ENCODE peak calls at places on chromosome 19, in nine cellular contexts. E, O, V, R, J, L, K, X and H are unnamed samples.

GRCh38 chr19:13066933-13067831 is 35.5 kb downstream of the LYL1 start:
- DNase-seq in X (no peak), R (no peak), K (no peak), E (no peak), V (no peak), O (no peak), L (no peak), J (no peak), H (no peak)

GRCh38 chr19:40326201-40326600 is 22.0 kb downstream of the C19orf47 start:
- DNase-seq in J (no peak), V (no peak), X (no peak), O (no peak), E (no peak), K (no peak), L (no peak), R (no peak), H (no peak)

GRCh38 chr19:47190167-47190727 is 40.8 kb downstream of the BBC3 start:
- DNase-seq in V (peak), O (peak), L (no peak), X (peak), R (peak), E (peak), J (peak), K (no peak), H (peak)

GRCh38 chr19:41940443-41941409 is 12.5 kb upstream of the ERFL start:
- DNase-seq in E (no peak), R (no peak), X (no peak), O (no peak), J (no peak), V (no peak), K (no peak), L (no peak), H (no peak)

GRCh38 chr19:9406798-9407352 is 28.5 kb downstream of the ZNF266 start:
- DNase-seq in L (no peak), R (peak), E (peak), X (peak), J (peak), O (peak), V (peak), K (peak), H (peak)

GRCh38 chr19:52331757-52332156 is 4.3 kb upstream of the ZNF610 start:
- DNase-seq in O (no peak), V (no peak), J (no peak), R (no peak), K (no peak), E (no peak), X (no peak), L (no peak), H (peak)

GRCh38 chr19:4088065-4088679 is 21.5 kb upstream of the ZBTB7A start:
- DNase-seq in R (no peak), J (no peak), E (no peak), X (no peak), V (no peak), O (no peak), L (no peak), K (no peak), H (no peak)

GRCh38 chr19:48608798-48609263 is 2.3 kb downstream of the SPACA4 start:
- DNase-seq in K (peak), E (peak), L (no peak), O (no peak), R (peak), V (peak), X (peak), J (peak), H (peak)

GRCh38 chr19:4976412-4977298 is 7.7 kb downstream of the KDM4B start:
- DNase-seq in V (no peak), L (no peak), K (no peak), J (no peak), E (peak), O (peak), R (peak), X (peak), H (peak)

GRCh38 chr19:17089238-17089637 is 13.7 kb downstream of the MYO9B start:
- DNase-seq in R (no peak), X (peak), E (no peak), O (peak), V (no peak), K (no peak), L (no peak), J (no peak), H (no peak)

GRCh38 chr19:11410682-11411081 is 8.4 kb downstream of the RGL3 start:
- DNase-seq in O (peak), X (no peak), V (no peak), R (peak), K (no peak), L (peak), J (no peak), E (peak), H (no peak)

GRCh38 chr19:1526066-1526778 is 2.3 kb downstream of the PLK5 start:
- DNase-seq in V (no peak), R (no peak), J (no peak), K (no peak), E (no peak), X (no peak), O (no peak), L (no peak), H (no peak)

GRCh38 chr19:51365211-51366049 is 758 bp downstream of the ETFB start:
- DNase-seq in V (no peak), E (peak), O (peak), L (peak), J (no peak), K (peak), X (no peak), R (peak), H (peak)

GRCh38 chr19:10363789-10364281 is 16.5 kb downstream of the TYK2 start:
- DNase-seq in R (peak), X (no peak), L (no peak), K (no peak), J (no peak), O (no peak), E (peak), V (no peak), H (no peak)

GRCh38 chr19:7199613-7200533 is 94.3 kb downstream of the INSR start:
- DNase-seq in X (no peak), L (no peak), V (no peak), K (no peak), R (no peak), E (no peak), O (peak), J (no peak), H (no peak)

GRCh38 chr19:4174212-4174894 is 8.0 kb downstream of the SIRT6 start:
- DNase-seq in V (no peak), X (no peak), E (no peak), J (no peak), R (no peak), K (no peak), L (no peak), O (no peak), H (no peak)

GRCh38 chr19:4374451-4375163 is 25.7 kb downstream of the SH3GL1 start:
- DNase-seq in X (peak), R (peak), L (peak), J (no peak), E (peak), V (peak), K (no peak), O (peak), H (peak)

GRCh38 chr19:16023558-16023915 is 52.8 kb upstream of the TPM4 start:
- DNase-seq in V (no peak), O (no peak), J (no peak), R (no peak), E (no peak), K (no peak), L (no peak), X (no peak), H (no peak)

GRCh38 chr19:14058182-14059092 is 3.4 kb downstream of the PALM3 start:
- DNase-seq in X (no peak), K (no peak), L (no peak), J (no peak), O (no peak), E (no peak), V (no peak), R (no peak), H (no peak)

GRCh38 chr19:4057913-4058695 is 8.6 kb downstream of the ZBTB7A start:
- DNase-seq in K (no peak), O (peak), L (peak), J (peak), V (peak), E (peak), X (peak), R (peak), H (peak)

GRCh38 chr19:15977193-15977592 is 28.4 kb downstream of the OR10H4 start:
- DNase-seq in V (no peak), J (no peak), L (no peak), E (no peak), R (no peak), O (no peak), K (no peak), X (no peak), H (no peak)

GRCh38 chr19:629961-630714 is 3.2 kb downstream of the POLRMT start:
- DNase-seq in R (no peak), O (no peak), V (no peak), K (peak), L (no peak), E (no peak), J (no peak), X (no peak), H (no peak)

GRCh38 chr19:17532116-17532515 is 20.7 kb downstream of the PGLS start:
- DNase-seq in L (no peak), J (no peak), X (no peak), O (no peak), K (no peak), E (no peak), V (no peak), R (no peak), H (no peak)

GRCh38 chr19:55273978-55274707 is 5.8 kb downstream of the HSPBP1 start:
- DNase-seq in K (peak), E (no peak), X (no peak), L (no peak), R (no peak), V (no peak), O (no peak), J (no peak), H (no peak)